ENCODE peak calls at places on chromosomes 16 and 17, in eight cellular contexts. F is cardiac fibroblast, J is PC-3, I is body of pancreas, G is IMR-90, K is colonic mucosa, W is mucosa of descending colon, L is mammary epithelial cell. H is an unnamed sample.

GRCh38 chr17:66695098-66695497 is 139.8 kb upstream of the CACNG5 start:
- DNase-seq in F (no peak), J (no peak), I (no peak), G (no peak), K (no peak), W (no peak), L (no peak), H (no peak)

GRCh38 chr16:70258946-70259345 is 7.2 kb upstream of the EXOSC6 start:
- DNase-seq in F (no peak), J (no peak), I (no peak), G (no peak), K (no peak), W (no peak), L (no peak), H (no peak)

GRCh38 chr16:77304883-77305282 is 105.7 kb downstream of the SYCE1L start:
- DNase-seq in F (no peak), J (peak; percentile 62), I (no peak), G (no peak), K (no peak), W (no peak), L (no peak), H (no peak)

GRCh38 chr17:65389956-65390355 is 171.5 kb downstream of the AXIN2 start:
- DNase-seq in F (peak; percentile 33), J (peak; percentile 97), I (no peak), G (peak; percentile 68), K (no peak), W (no peak), L (peak; percentile 27), H (peak; percentile 46)

GRCh38 chr17:385195-385835 is 32.7 kb upstream of the RPH3AL start:
- DNase-seq in F (no peak), J (peak; percentile 13), I (peak; percentile 50), G (no peak), K (peak; percentile 30), W (peak; percentile 66), L (peak; percentile 14), H (no peak)

GRCh38 chr16:82295306-82296201 is 125.5 kb upstream of the MPHOSPH6 start:
- DNase-seq in F (no peak), J (no peak), I (no peak), G (no peak), K (no peak), W (no peak), L (no peak), H (no peak)

GRCh38 chr16:4944333-4945281 is 7.7 kb upstream of the PPL start:
- DNase-seq in F (peak; percentile 99), J (peak; percentile 93), I (peak; percentile 94), G (peak; percentile 97), K (peak; percentile 87), W (peak; percentile 87), L (peak; percentile 95), H (peak; percentile 99)

GRCh38 chr17:30021708-30022317 is 80.4 kb downstream of the EFCAB5 start:
- DNase-seq in F (peak; percentile 70), J (peak; percentile 54), I (peak; percentile 47), G (peak; percentile 61), K (peak; percentile 32), W (no peak), L (peak; percentile 35), H (peak; percentile 71)

GRCh38 chr16:58094791-58095574 is 34.2 kb downstream of the CFAP20 start:
- DNase-seq in F (no peak), J (no peak), I (no peak), G (no peak), K (no peak), W (no peak), L (no peak), H (no peak)

DNA sequence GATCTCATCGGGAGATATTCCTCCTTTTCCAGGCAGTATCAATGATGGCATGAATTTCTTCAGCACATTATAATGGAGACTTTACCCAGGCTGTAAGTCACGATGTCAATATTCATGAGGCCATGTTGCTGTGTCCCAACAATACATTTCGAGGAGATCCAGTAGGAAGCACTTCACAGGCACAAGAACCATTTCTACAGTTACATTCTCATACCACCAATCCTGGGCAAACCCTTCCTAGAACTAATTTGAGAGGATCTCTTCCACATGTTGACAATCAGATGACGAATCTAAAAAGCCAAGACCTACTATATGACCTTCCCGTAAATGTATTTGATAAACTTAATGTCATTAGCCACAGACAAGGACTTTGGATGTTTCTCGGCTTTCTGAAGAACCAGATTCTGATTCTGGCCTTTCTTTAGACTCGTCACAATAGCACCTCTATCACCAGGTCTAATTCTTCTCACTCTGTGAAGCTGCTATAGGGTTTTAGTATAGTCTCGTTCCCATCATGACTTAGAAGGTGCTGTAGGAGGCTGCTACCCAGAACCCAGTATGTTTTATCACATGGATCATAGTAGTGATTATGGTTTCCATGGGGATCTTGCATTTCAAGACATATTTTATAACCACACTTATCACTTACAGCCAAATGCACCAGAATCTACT is 40.2 kb downstream of the C16orf87 start:
- DNase-seq in F (no peak), J (no peak), I (no peak), G (no peak), K (no peak), W (no peak), L (no peak), H (no peak)
- H3K4me3 ChIP-seq in F (no peak overlapping the region), J (peak overlapping the region; percentile 74), I (no peak overlapping the region), G (peak overlapping the region; percentile 71), K (no peak overlapping the region), W (no peak overlapping the region), L (peak overlapping the region; percentile 64), H (no peak overlapping the region)

GRCh38 chr16:53130193-53131049 is 75.6 kb downstream of the CHD9 start:
- DNase-seq in F (peak; percentile 98), J (peak; percentile 83), I (peak; percentile 97), G (peak; percentile 92), K (peak; percentile 96), W (peak; percentile 98), L (peak; percentile 94), H (peak; percentile 93)

GRCh38 chr16:53132406-53132805 is 77.6 kb downstream of the CHD9 start:
- DNase-seq in F (peak; percentile 35), J (no peak), I (no peak), G (no peak), K (no peak), W (no peak), L (no peak), H (peak; percentile 37)

GRCh38 chr16:53131363-53132071 is 76.7 kb downstream of the CHD9 start:
- DNase-seq in F (peak; percentile 39), J (peak; percentile 50), I (peak; percentile 63), G (peak; percentile 31), K (peak; percentile 66), W (peak; percentile 85), L (peak; percentile 75), H (peak; percentile 26)

GRCh38 chr16:53131050-53131362 is 76.2 kb downstream of the CHD9 start:
- DNase-seq in F (no peak), J (no peak), I (no peak), G (no peak), K (no peak), W (no peak), L (no peak), H (no peak)

GRCh38 chr16:53129281-53130192 is 74.7 kb downstream of the CHD9 start:
- DNase-seq in F (peak; percentile 82), J (peak; percentile 6), I (peak; percentile 12), G (peak; percentile 81), K (peak; percentile 23), W (no peak), L (peak; percentile 23), H (peak; percentile 71)
- TF ChIP-seq CTCF in F (no peak), J (no peak), I (no peak), G (no peak), K (no peak), W (no peak), L (no peak), H (no peak)

GRCh38 chr17:76314392-76315227 is 6.5 kb upstream of the QRICH2 start:
- DNase-seq in F (peak; percentile 30), J (no peak), I (no peak), G (peak; percentile 63), K (no peak), W (no peak), L (no peak), H (no peak)
- H3K4me3 ChIP-seq in F (no peak overlapping the region), J (no peak overlapping the region), I (no peak overlapping the region), G (no peak overlapping the region), K (no peak overlapping the region), W (no peak overlapping the region), L (no peak overlapping the region), H (no peak overlapping the region)

DNA sequence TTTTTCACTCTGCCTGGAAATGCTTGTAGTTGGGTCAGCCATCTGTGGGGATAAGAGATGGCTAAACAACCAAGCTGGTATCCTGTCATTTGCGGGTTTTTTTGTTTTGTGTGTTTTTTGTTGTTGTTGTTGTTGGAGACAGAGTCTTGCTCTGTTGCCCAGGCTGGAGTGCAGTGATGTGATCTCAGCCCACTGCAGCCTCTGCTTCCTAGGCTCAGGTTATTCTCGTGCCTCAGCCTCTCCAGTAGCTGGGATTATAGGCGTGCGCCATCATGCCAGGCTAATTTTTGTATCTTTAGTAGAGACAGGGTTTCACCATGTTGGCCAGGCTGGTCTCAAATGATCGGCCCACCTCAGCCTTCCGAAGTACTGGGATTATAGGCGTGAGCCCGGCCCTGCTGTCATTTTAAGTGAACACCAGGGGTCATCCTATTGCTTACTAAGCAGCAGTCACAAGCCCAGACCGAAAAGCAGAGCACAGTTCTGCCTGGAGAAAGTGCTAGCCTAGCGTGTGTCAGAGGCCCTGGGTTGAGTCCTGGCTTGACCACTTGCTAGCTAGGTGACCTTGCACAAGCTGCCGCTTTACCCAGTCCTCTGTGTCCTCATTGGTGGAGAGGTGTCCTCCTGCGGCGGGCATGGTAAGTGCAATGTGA is 4.6 kb downstream of the SMCR8 start:
- DNase-seq in F (peak; percentile 84), J (peak; percentile 61), I (no peak), G (peak; percentile 68), K (no peak), W (no peak), L (peak; percentile 30), H (peak; percentile 74)
- TF ChIP-seq CTCF in F (peak; percentile 48), J (peak; percentile 69), I (peak; percentile 17), G (peak; percentile 56), K (no peak), W (no peak), L (peak; percentile 35), H (peak; percentile 63)

GRCh38 chr16:88973415-88974050 is 3.5 kb downstream of the CBFA2T3 start:
- DNase-seq in F (no peak), J (no peak), I (no peak), G (no peak), K (no peak), W (no peak), L (no peak), H (no peak)
- H3K4me3 ChIP-seq in F (no peak overlapping the region), J (no peak overlapping the region), I (no peak overlapping the region), G (no peak overlapping the region), K (no peak overlapping the region), W (no peak overlapping the region), L (no peak overlapping the region), H (no peak overlapping the region)

DNA sequence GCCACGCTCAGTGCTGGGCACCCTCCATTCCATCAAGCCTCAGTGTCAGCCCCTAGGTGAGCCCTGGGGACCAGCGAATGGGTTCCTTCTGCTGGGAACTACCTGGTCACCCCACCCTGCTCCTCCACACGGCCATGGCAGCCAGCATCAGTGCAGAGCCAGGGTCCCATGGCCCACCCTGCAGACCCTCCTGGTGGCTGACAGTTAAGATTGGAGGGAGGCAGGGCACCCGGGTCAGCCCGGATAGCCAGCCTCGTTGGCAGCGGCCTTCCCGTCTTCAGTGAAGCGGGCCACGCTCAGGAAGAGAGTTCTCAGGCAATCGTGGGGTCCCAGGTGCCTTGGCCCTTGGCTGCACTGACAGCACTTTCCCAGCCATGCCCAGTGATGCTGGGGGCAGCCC is 37.1 kb upstream of the ACSF3 start:
- DNase-seq in F (no peak), J (no peak), I (no peak), G (no peak), K (no peak), W (no peak), L (no peak), H (no peak)
- TF ChIP-seq CTCF in F (no peak), J (no peak), I (no peak), G (no peak), K (no peak), W (no peak), L (no peak), H (no peak)

GRCh38 chr17:7883781-7884386 is 4.7 kb upstream of the CHD3 start:
- DNase-seq in F (peak; percentile 43), J (peak; percentile 18), I (no peak), G (peak; percentile 45), K (no peak), W (no peak), L (no peak), H (peak; percentile 64)
- H3K4me3 ChIP-seq in F (peak overlapping the region; percentile 31), J (peak overlapping the region; percentile 53), I (no peak overlapping the region), G (peak overlapping the region; percentile 43), K (peak overlapping the region; percentile 15), W (no peak overlapping the region), L (peak overlapping the region; percentile 13), H (peak overlapping the region; percentile 59)